ENCODE peak calls at places on chromosomes 6 and 20, in four cellular contexts. One of them, this sample, is unnamed.
A peak's percentile ranks its signal among the peaks of the same experiment; 100 is the strongest.

GRCh38 chr20:50331469-50332251 is 141.0 kb downstream of the CEBPB start:
- DNase-seq in pancreas: no peak
- DNase-seq in fibroblast of lung: no peak
- DNase-seq in psoas muscle: no peak
- DNase-seq in this sample: no peak

GRCh38 chr20:62819494-62820174 is 2.8 kb downstream of the COL9A3 start:
- DNase-seq in pancreas: peak; percentile 40
- DNase-seq in fibroblast of lung: peak; percentile 36
- DNase-seq in psoas muscle: no peak
- DNase-seq in this sample: no peak

GRCh38 chr6:4802312-4802935 is 26.2 kb downstream of the CDYL start:
- DNase-seq in pancreas: no peak
- DNase-seq in fibroblast of lung: no peak
- DNase-seq in psoas muscle: no peak
- DNase-seq in this sample: no peak

GRCh38 chr6:83417880-83418663 is 12.8 kb downstream of the ME1 start:
- DNase-seq in pancreas: no peak
- DNase-seq in fibroblast of lung: peak; percentile 59
- DNase-seq in psoas muscle: no peak
- DNase-seq in this sample: peak; percentile 2

GRCh38 chr6:37171141-37171969 is 1.4 kb downstream of the PIM1 start:
- DNase-seq in pancreas: peak; percentile 63
- DNase-seq in fibroblast of lung: peak; percentile 76
- DNase-seq in psoas muscle: peak; percentile 71
- DNase-seq in this sample: no peak

GRCh38 chr20:20561172-20561571 is 151.3 kb downstream of the RALGAPA2 start:
- DNase-seq in pancreas: no peak
- DNase-seq in fibroblast of lung: no peak
- DNase-seq in psoas muscle: no peak
- DNase-seq in this sample: no peak

GRCh38 chr6:157090736-157091135 is 232.6 kb downstream of the TMEM242 start:
- DNase-seq in pancreas: no peak
- DNase-seq in fibroblast of lung: no peak
- DNase-seq in psoas muscle: no peak
- DNase-seq in this sample: no peak

GRCh38 chr20:42530855-42531674 is 658.6 kb downstream of the PTPRT start:
- DNase-seq in pancreas: no peak
- DNase-seq in fibroblast of lung: no peak
- DNase-seq in psoas muscle: no peak
- DNase-seq in this sample: no peak

GRCh38 chr6:54273214-54273820 is 34.9 kb upstream of the TINAG start:
- DNase-seq in pancreas: no peak
- DNase-seq in fibroblast of lung: no peak
- DNase-seq in psoas muscle: no peak
- DNase-seq in this sample: no peak

GRCh38 chr6:33860706-33861474 is 57.1 kb upstream of the MLN start:
- DNase-seq in pancreas: no peak
- DNase-seq in fibroblast of lung: no peak
- DNase-seq in psoas muscle: no peak
- DNase-seq in this sample: no peak

GRCh38 chr6:63634630-63635029 is 972 bp upstream of the PHF3 start:
- DNase-seq in pancreas: no peak
- DNase-seq in fibroblast of lung: peak; percentile 19
- DNase-seq in psoas muscle: no peak
- DNase-seq in this sample: no peak

GRCh38 chr6:2765896-2766766 is 938 bp downstream of the WRNIP1 start:
- DNase-seq in pancreas: peak; percentile 67
- DNase-seq in fibroblast of lung: peak; percentile 40
- DNase-seq in psoas muscle: peak; percentile 58
- DNase-seq in this sample: no peak

GRCh38 chr20:10985536-10985935 is 311.7 kb upstream of the JAG1 start:
- DNase-seq in pancreas: no peak
- DNase-seq in fibroblast of lung: peak; percentile 70
- DNase-seq in psoas muscle: no peak
- DNase-seq in this sample: no peak

GRCh38 chr6:168877821-168878282 is 375.8 kb downstream of the THBS2 start:
- DNase-seq in pancreas: no peak
- DNase-seq in fibroblast of lung: no peak
- DNase-seq in psoas muscle: no peak
- DNase-seq in this sample: no peak

GRCh38 chr6:46735720-46736031 is 501 bp upstream of the PLA2G7 start:
- DNase-seq in pancreas: no peak
- DNase-seq in fibroblast of lung: no peak
- DNase-seq in psoas muscle: no peak
- DNase-seq in this sample: no peak

GRCh38 chr6:33508935-33509926 is 54.9 kb downstream of the ZBTB9 start:
- DNase-seq in pancreas: no peak
- DNase-seq in fibroblast of lung: no peak
- DNase-seq in psoas muscle: no peak
- DNase-seq in this sample: no peak

GRCh38 chr20:17228624-17229061 is 1.8 kb downstream of the PCSK2 start:
- DNase-seq in pancreas: no peak
- DNase-seq in fibroblast of lung: no peak
- DNase-seq in psoas muscle: no peak
- DNase-seq in this sample: no peak

GRCh38 chr6:144744720-144745119 is 459.6 kb downstream of the UTRN start:
- DNase-seq in pancreas: no peak
- DNase-seq in fibroblast of lung: no peak
- DNase-seq in psoas muscle: no peak
- DNase-seq in this sample: no peak

GRCh38 chr20:50330504-50331313 is 140.1 kb downstream of the CEBPB start:
- DNase-seq in pancreas: no peak
- DNase-seq in fibroblast of lung: peak; percentile 86
- DNase-seq in psoas muscle: no peak
- DNase-seq in this sample: no peak

GRCh38 chr20:32501709-32502108 is 83.4 kb downstream of the NOL4L start:
- DNase-seq in pancreas: no peak
- DNase-seq in fibroblast of lung: peak; percentile 44
- DNase-seq in psoas muscle: no peak
- DNase-seq in this sample: no peak

GRCh38 chr6:21539621-21540100 is 53.9 kb upstream of the SOX4 start:
- DNase-seq in pancreas: no peak
- DNase-seq in fibroblast of lung: no peak
- DNase-seq in psoas muscle: no peak
- DNase-seq in this sample: no peak

GRCh38 chr20:33862709-33863403 is 51.7 kb downstream of the CHMP4B start:
- DNase-seq in pancreas: peak; percentile 40
- DNase-seq in fibroblast of lung: peak; percentile 70
- DNase-seq in psoas muscle: peak; percentile 40
- DNase-seq in this sample: no peak

GRCh38 chr6:104728444-104728843 is 131.3 kb downstream of the HACE1 start:
- DNase-seq in pancreas: no peak
- DNase-seq in fibroblast of lung: peak; percentile 7
- DNase-seq in psoas muscle: no peak
- DNase-seq in this sample: no peak

GRCh38 chr6:18958146-18958545 is 571.0 kb downstream of the RNF144B start:
- DNase-seq in pancreas: no peak
- DNase-seq in fibroblast of lung: no peak
- DNase-seq in psoas muscle: no peak
- DNase-seq in this sample: no peak

GRCh38 chr6:135162678-135163439 is 18.2 kb upstream of the MYB start:
- DNase-seq in pancreas: peak; percentile 36
- DNase-seq in fibroblast of lung: no peak
- DNase-seq in psoas muscle: peak; percentile 21
- DNase-seq in this sample: no peak

GRCh38 chr6:27605401-27606342 is 132.8 kb upstream of the ZNF184 start:
- DNase-seq in pancreas: no peak
- DNase-seq in fibroblast of lung: peak; percentile 77
- DNase-seq in psoas muscle: no peak
- DNase-seq in this sample: peak; percentile 45

GRCh38 chr20:21713901-21714296 is 8.4 kb downstream of the PAX1 start:
- DNase-seq in pancreas: no peak
- DNase-seq in fibroblast of lung: no peak
- DNase-seq in psoas muscle: no peak
- DNase-seq in this sample: no peak
- H3K4me3 ChIP-seq in pancreas: no peak overlapping the region
- H3K4me3 ChIP-seq in fibroblast of lung: no peak overlapping the region
- H3K4me3 ChIP-seq in psoas muscle: no peak overlapping the region
- H3K4me3 ChIP-seq in this sample: no peak overlapping the region

GRCh38 chr20:58497076-58497665 is 18.0 kb downstream of the APCDD1L start:
- DNase-seq in pancreas: no peak
- DNase-seq in fibroblast of lung: no peak
- DNase-seq in psoas muscle: no peak
- DNase-seq in this sample: no peak
- TF ChIP-seq CTCF in pancreas: no peak
- TF ChIP-seq CTCF in fibroblast of lung: no peak
- TF ChIP-seq CTCF in psoas muscle: no peak
- TF ChIP-seq CTCF in this sample: no peak

DNA sequence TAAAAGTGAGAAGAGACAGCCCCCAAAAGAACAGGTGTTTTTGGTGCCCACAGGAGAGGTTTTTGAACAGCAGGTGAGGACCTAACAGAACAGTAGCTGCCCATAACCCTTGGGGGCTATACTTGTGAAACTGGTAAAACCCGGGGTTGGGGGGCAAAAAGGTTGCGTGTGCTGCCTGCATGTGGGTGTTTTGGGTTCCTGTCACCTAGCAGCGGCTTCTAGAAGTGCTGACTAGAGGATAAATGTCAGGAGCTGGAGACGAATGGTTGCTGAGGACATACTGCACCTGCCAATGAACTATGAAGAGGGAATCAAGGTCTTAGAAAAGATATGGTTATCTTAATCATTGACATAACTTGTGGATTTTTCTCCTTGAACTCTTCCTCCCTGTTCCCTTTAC is 16.0 kb downstream of the TAF11 start:
- DNase-seq in pancreas: no peak
- DNase-seq in fibroblast of lung: no peak
- DNase-seq in psoas muscle: no peak
- DNase-seq in this sample: no peak
- H3K36me3 ChIP-seq in pancreas: peaks cover 24% of the 10 kb centered on the region
- H3K36me3 ChIP-seq in fibroblast of lung: peaks cover 4% of the 10 kb centered on the region
- H3K36me3 ChIP-seq in psoas muscle: peaks cover 8% of the 10 kb centered on the region
- H3K36me3 ChIP-seq in this sample: peaks cover 2% of the 10 kb centered on the region

GRCh38 chr6:155881845-155882526 is 426.3 kb upstream of the NOX3 start:
- DNase-seq in pancreas: peak; percentile 23
- DNase-seq in fibroblast of lung: no peak
- DNase-seq in psoas muscle: no peak
- DNase-seq in this sample: no peak
- H3K4me3 ChIP-seq in pancreas: no peak overlapping the region
- H3K4me3 ChIP-seq in fibroblast of lung: no peak overlapping the region
- H3K4me3 ChIP-seq in psoas muscle: no peak overlapping the region
- H3K4me3 ChIP-seq in this sample: no peak overlapping the region

DNA sequence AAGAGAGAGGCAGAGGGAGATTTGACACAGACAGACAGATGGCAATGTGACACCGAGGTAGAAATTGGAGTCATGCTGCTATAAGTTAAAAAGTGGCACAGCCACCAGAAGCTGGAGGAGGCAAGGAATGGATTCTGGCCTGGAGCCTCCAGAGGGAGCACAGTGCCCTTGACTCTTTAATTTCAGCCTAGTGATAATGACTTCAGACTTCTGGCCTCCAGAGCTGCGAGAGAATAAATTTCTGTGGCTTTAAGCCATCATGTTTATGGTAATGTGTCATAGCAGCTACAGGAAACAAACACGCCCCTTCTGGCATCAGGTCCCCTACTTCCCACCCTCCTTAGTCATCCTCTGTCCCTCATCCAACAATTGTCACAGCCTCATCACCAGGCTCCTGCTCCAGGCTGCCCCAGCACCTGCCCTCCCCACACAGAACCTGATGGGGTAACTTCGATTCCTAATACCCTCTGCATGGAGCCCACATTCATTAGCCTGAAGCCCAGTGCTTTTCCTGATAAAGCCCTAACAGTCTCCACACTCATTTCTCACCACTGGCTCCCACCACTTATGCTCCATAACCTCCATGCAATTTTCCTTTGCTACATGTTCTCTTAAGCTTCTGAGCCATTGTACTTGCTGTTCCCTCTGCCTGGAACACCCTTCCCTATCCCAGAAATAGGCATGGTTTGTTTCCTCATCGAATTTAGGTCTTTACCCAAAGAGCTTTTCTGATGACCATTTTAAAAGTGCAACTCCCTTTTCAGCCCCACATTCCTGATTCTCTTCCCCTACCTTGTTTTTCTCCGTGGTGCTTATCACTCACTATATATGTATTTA is 69.7 kb upstream of the TOX2 start:
- DNase-seq in pancreas: no peak
- DNase-seq in fibroblast of lung: peak; percentile 96
- DNase-seq in psoas muscle: peak; percentile 23
- DNase-seq in this sample: peak; percentile 16
- TF ChIP-seq CTCF in pancreas: no peak
- TF ChIP-seq CTCF in fibroblast of lung: peak; percentile 48
- TF ChIP-seq CTCF in psoas muscle: peak; percentile 12
- TF ChIP-seq CTCF in this sample: peak; percentile 12

DNA sequence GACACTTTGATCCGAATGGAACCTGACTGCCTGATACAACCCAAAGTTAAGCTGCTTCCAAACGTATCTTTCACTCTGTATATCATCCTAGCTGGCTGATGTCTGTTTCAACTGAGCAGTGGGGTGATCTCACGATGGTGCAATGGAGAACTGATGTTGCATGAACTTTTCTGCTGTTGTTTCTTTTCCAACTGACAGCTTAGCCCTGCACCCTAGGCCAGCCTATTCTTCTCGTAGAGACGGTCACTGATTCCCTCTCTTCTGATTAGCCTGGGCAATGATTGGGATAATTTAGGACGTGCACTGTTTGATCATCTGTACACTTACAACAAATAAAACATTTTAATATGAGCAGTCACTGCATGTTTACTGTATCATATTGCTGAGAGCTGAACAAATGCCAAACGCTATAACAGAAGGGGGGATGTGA is 184.9 kb downstream of the ZNF217 start:
- DNase-seq in pancreas: no peak
- DNase-seq in fibroblast of lung: no peak
- DNase-seq in psoas muscle: no peak
- DNase-seq in this sample: no peak
- H3K36me3 ChIP-seq in pancreas: no peaks in the 10 kb centered on the region
- H3K36me3 ChIP-seq in fibroblast of lung: no peaks in the 10 kb centered on the region
- H3K36me3 ChIP-seq in psoas muscle: no peaks in the 10 kb centered on the region
- H3K36me3 ChIP-seq in this sample: no peaks in the 10 kb centered on the region

This sample was measured in kidney epithelial cell.